ENCODE peak calls at places on chromosomes 16 and 17, in six cellular contexts. T, F, R, Y, G and O are unnamed samples.

GRCh38 chr17:66897141-66897540 is 62.2 kb downstream of the CACNG5 start:
- DNase-seq in T (no peak), F (no peak), R (no peak), Y (no peak), G (no peak), O (no peak)

GRCh38 chr16:81715358-81716196 is 63.5 kb upstream of the PLCG2 start:
- DNase-seq in T (no peak), F (no peak), R (no peak), Y (no peak), G (peak), O (no peak)

GRCh38 chr17:34741967-34742366 is 162.6 kb downstream of the TMEM132E start:
- DNase-seq in T (no peak), F (no peak), R (no peak), Y (no peak), G (no peak), O (no peak)

GRCh38 chr17:70834039-70834438 is 664.7 kb downstream of the KCNJ2 start:
- DNase-seq in T (no peak), F (no peak), R (no peak), Y (no peak), G (no peak), O (no peak)

GRCh38 chr17:79617740-79618382 is 7.0 kb upstream of the RBFOX3 start:
- DNase-seq in T (peak), F (no peak), R (no peak), Y (no peak), G (no peak), O (no peak)

GRCh38 chr16:4634768-4635167 is 10.1 kb downstream of the MGRN1 start:
- DNase-seq in T (no peak), F (no peak), R (no peak), Y (no peak), G (no peak), O (no peak)

GRCh38 chr16:1914759-1915387 is 3.3 kb downstream of the HS3ST6 start:
- DNase-seq in T (no peak), F (no peak), R (no peak), Y (no peak), G (no peak), O (no peak)

GRCh38 chr17:74362811-74363498 is 1.3 kb upstream of the BTBD17 start:
- DNase-seq in T (no peak), F (peak), R (no peak), Y (no peak), G (no peak), O (no peak)

GRCh38 chr17:66507982-66508760 is 205.8 kb downstream of the PRKCA start:
- DNase-seq in T (no peak), F (no peak), R (no peak), Y (no peak), G (no peak), O (no peak)

GRCh38 chr17:40448639-40449261 is 5.5 kb downstream of the IGFBP4 start:
- DNase-seq in T (no peak), F (no peak), R (no peak), Y (no peak), G (no peak), O (no peak)